ENCODE peak calls at places on chromosomes 4 and X, in five cellular contexts. One of them, this sample, is unnamed.
A peak's percentile ranks its signal among the peaks of the same experiment; 100 is the strongest.

GRCh38 chr4:26524001-26524400 is 33.7 kb upstream of the CCKAR start:
- DNase-seq in right lobe of liver: no peak
- DNase-seq in left lung: no peak
- DNase-seq in HCT116: no peak
- DNase-seq in kidney: no peak
- DNase-seq in this sample: no peak

GRCh38 chr4:163331629-163332360 is 601 bp downstream of the NPY1R start:
- DNase-seq in right lobe of liver: no peak
- DNase-seq in left lung: no peak
- DNase-seq in HCT116: no peak
- DNase-seq in kidney: peak; percentile 82
- DNase-seq in this sample: no peak

GRCh38 chrX:14013074-14013473 is 16.6 kb downstream of the GEMIN8 start:
- DNase-seq in right lobe of liver: no peak
- DNase-seq in left lung: no peak
- DNase-seq in HCT116: no peak
- DNase-seq in kidney: no peak
- DNase-seq in this sample: no peak

GRCh38 chrX:113269203-113269602 is 428.6 kb upstream of the AMOT start:
- DNase-seq in right lobe of liver: no peak
- DNase-seq in left lung: no peak
- DNase-seq in HCT116: no peak
- DNase-seq in kidney: no peak
- DNase-seq in this sample: no peak

GRCh38 chr4:180234730-180235129 is 2008.5 kb upstream of the TENM3 start:
- DNase-seq in right lobe of liver: no peak
- DNase-seq in left lung: no peak
- DNase-seq in HCT116: no peak
- DNase-seq in kidney: no peak
- DNase-seq in this sample: no peak

GRCh38 chrX:82218361-82218760 is 1016.5 kb downstream of the SH3BGRL start:
- DNase-seq in right lobe of liver: no peak
- DNase-seq in left lung: no peak
- DNase-seq in HCT116: no peak
- DNase-seq in kidney: no peak
- DNase-seq in this sample: no peak

GRCh38 chr4:145341381-145341780 is 140.3 kb upstream of the SMAD1 start:
- DNase-seq in right lobe of liver: no peak
- DNase-seq in left lung: no peak
- DNase-seq in HCT116: no peak
- DNase-seq in kidney: no peak
- DNase-seq in this sample: no peak

GRCh38 chrX:68234171-68234910 is 199.0 kb downstream of the OPHN1 start:
- DNase-seq in right lobe of liver: no peak
- DNase-seq in left lung: no peak
- DNase-seq in HCT116: no peak
- DNase-seq in kidney: no peak
- DNase-seq in this sample: no peak

GRCh38 chr4:33316033-33316432 is 2595.9 kb downstream of the PCDH7 start:
- DNase-seq in right lobe of liver: no peak
- DNase-seq in left lung: no peak
- DNase-seq in HCT116: no peak
- DNase-seq in kidney: no peak
- DNase-seq in this sample: no peak

GRCh38 chr4:23903859-23904438 is 14.1 kb upstream of the PPARGC1A start:
- DNase-seq in right lobe of liver: no peak
- DNase-seq in left lung: no peak
- DNase-seq in HCT116: no peak
- DNase-seq in kidney: no peak
- DNase-seq in this sample: no peak

GRCh38 chrX:129876734-129877395 is 29.1 kb upstream of the UTP14A start:
- DNase-seq in right lobe of liver: no peak
- DNase-seq in left lung: no peak
- DNase-seq in HCT116: peak; percentile 12
- DNase-seq in kidney: no peak
- DNase-seq in this sample: no peak

GRCh38 chr4:168769416-168769815 is 240.6 kb downstream of the CBR4 start:
- DNase-seq in right lobe of liver: no peak
- DNase-seq in left lung: no peak
- DNase-seq in HCT116: no peak
- DNase-seq in kidney: no peak
- DNase-seq in this sample: no peak

GRCh38 chr4:171025323-171025722 is 787.9 kb upstream of the GALNTL6 start:
- DNase-seq in right lobe of liver: no peak
- DNase-seq in left lung: no peak
- DNase-seq in HCT116: no peak
- DNase-seq in kidney: no peak
- DNase-seq in this sample: no peak

GRCh38 chr4:137558951-137559350 is 26.7 kb upstream of the PCDH18 start:
- DNase-seq in right lobe of liver: no peak
- DNase-seq in left lung: no peak
- DNase-seq in HCT116: no peak
- DNase-seq in kidney: no peak
- DNase-seq in this sample: no peak

GRCh38 chrX:41823402-41823801 is 99.4 kb downstream of the GPR82 start:
- DNase-seq in right lobe of liver: no peak
- DNase-seq in left lung: no peak
- DNase-seq in HCT116: no peak
- DNase-seq in kidney: no peak
- DNase-seq in this sample: no peak

GRCh38 chr4:125482822-125483221 is 168.1 kb downstream of the FAT4 start:
- DNase-seq in right lobe of liver: no peak
- DNase-seq in left lung: no peak
- DNase-seq in HCT116: no peak
- DNase-seq in kidney: no peak
- DNase-seq in this sample: no peak

GRCh38 chrX:111119341-111119740 is 23.4 kb downstream of the PAK3 start:
- DNase-seq in right lobe of liver: no peak
- DNase-seq in left lung: no peak
- DNase-seq in HCT116: no peak
- DNase-seq in kidney: no peak
- DNase-seq in this sample: no peak

GRCh38 chrX:111123606-111124179 is 27.7 kb downstream of the PAK3 start:
- DNase-seq in right lobe of liver: no peak
- DNase-seq in left lung: no peak
- DNase-seq in HCT116: no peak
- DNase-seq in kidney: no peak
- DNase-seq in this sample: no peak

GRCh38 chrX:111124418-111124817 is 28.4 kb downstream of the PAK3 start:
- DNase-seq in right lobe of liver: no peak
- DNase-seq in left lung: no peak
- DNase-seq in HCT116: no peak
- DNase-seq in kidney: no peak
- DNase-seq in this sample: no peak

GRCh38 chrX:111127038-111127437 is 31.0 kb downstream of the PAK3 start:
- DNase-seq in right lobe of liver: no peak
- DNase-seq in left lung: no peak
- DNase-seq in HCT116: no peak
- DNase-seq in kidney: no peak
- DNase-seq in this sample: no peak

DNA sequence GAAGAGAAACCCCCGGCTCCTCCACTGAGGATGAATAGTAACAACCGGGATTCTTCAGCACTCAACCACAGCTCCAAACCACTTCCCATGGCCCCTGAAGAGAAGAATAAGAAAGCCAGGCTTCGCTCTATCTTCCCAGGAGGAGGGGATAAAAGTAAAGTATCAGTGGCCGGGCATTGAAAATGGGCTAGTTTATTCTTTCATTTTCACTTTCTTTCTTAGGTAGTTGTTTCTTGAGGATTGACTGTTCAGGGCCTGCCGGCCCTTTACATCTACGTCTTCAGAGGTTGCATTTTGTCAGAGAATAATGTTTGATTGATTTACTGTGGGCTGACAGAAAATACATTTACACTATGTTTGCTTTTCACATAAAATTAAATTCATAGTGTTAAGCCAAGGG is 27.1 kb downstream of the PAK3 start:
- DNase-seq in right lobe of liver: no peak
- DNase-seq in left lung: no peak
- DNase-seq in HCT116: no peak
- DNase-seq in kidney: no peak
- DNase-seq in this sample: no peak
- H3K4me3 ChIP-seq in right lobe of liver: no peak overlapping the region
- H3K4me3 ChIP-seq in left lung: no peak overlapping the region
- H3K4me3 ChIP-seq in HCT116: no peak overlapping the region
- H3K4me3 ChIP-seq in kidney: no peak overlapping the region
- H3K4me3 ChIP-seq in this sample: no peak overlapping the region

DNA sequence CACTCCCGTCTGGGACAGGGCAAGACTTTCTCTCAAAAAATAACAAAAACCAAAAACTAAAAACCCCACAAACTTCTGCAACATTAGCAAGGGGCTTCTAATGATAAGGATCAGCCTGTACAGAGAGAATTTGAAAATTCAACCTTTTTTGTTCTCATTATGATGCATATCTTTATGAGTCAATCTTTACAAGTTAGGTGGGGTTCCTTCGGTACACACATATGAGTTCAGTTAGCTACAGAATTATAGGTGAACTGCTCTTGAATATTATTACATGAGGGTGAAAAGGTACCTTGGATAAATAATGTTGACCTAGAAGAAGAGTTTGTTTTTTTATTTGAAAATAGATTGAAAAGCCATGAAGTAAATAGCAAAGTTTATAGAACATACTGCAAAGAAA is 252.7 kb downstream of the UNC5C start:
- DNase-seq in right lobe of liver: no peak
- DNase-seq in left lung: no peak
- DNase-seq in HCT116: no peak
- DNase-seq in kidney: no peak
- DNase-seq in this sample: no peak
- H3K36me3 ChIP-seq in right lobe of liver: no peaks in the 10 kb centered on the region
- H3K36me3 ChIP-seq in left lung: no peaks in the 10 kb centered on the region
- H3K36me3 ChIP-seq in HCT116: no peaks in the 10 kb centered on the region
- H3K36me3 ChIP-seq in kidney: no peaks in the 10 kb centered on the region
- H3K36me3 ChIP-seq in this sample: no peaks in the 10 kb centered on the region

DNA sequence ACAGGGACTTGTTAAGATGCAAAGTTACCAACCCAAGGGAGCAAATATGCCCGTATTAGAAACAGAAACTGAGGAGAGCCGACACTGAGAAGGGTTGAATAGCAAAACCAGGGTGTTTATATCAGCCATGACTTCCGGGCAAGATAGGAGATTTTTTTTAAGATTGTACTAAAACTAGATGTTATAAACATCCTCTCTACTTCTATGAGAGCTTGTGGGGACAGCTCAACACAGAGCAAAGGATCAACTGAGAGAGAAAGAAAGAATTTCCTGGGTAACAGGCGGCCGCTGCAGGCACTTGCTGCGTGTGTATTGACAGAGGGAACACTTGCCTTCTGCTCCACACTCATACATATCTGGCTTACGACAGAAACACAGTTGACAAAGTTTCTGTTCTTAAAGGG is 49.1 kb upstream of the FBXW7 start:
- DNase-seq in right lobe of liver: no peak
- DNase-seq in left lung: no peak
- DNase-seq in HCT116: no peak
- DNase-seq in kidney: no peak
- DNase-seq in this sample: no peak
- H3K4me3 ChIP-seq in right lobe of liver: no peak overlapping the region
- H3K4me3 ChIP-seq in left lung: no peak overlapping the region
- H3K4me3 ChIP-seq in HCT116: no peak overlapping the region
- H3K4me3 ChIP-seq in kidney: no peak overlapping the region
- H3K4me3 ChIP-seq in this sample: no peak overlapping the region

GRCh38 chr4:184419976-184420375 is 54.4 kb downstream of the IRF2 start:
- DNase-seq in right lobe of liver: no peak
- DNase-seq in left lung: no peak
- DNase-seq in HCT116: no peak
- DNase-seq in kidney: no peak
- DNase-seq in this sample: no peak
- H3K36me3 ChIP-seq in right lobe of liver: no peaks in the 10 kb centered on the region
- H3K36me3 ChIP-seq in left lung: peaks cover 48% of the 10 kb centered on the region
- H3K36me3 ChIP-seq in HCT116: no peaks in the 10 kb centered on the region
- H3K36me3 ChIP-seq in kidney: peaks cover 28% of the 10 kb centered on the region
- H3K36me3 ChIP-seq in this sample: peaks cover 2% of the 10 kb centered on the region

DNA sequence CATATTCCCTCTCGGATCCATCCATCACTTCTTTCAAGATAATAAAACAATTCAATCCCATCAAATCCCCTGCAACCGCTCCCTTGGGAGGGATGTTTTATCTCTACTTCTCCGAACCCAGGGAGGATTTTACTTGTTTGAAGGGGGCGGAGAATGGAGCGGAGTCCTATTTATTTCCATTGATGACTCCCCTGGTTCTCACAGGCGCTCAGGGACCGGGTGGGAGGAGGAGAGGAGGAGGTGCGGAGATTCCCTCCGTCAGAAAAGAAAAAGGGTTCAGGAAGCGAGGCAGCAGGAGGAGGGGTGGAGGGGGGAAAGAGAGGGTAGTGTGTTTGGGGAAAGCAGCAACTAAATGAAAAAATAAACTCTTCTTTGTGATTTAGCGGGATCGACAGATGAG is 2.1 kb downstream of the NDNF start:
- DNase-seq in right lobe of liver: no peak
- DNase-seq in left lung: peak; percentile 49
- DNase-seq in HCT116: no peak
- DNase-seq in kidney: no peak
- DNase-seq in this sample: no peak
- H3K4me3 ChIP-seq in right lobe of liver: no peak overlapping the region
- H3K4me3 ChIP-seq in left lung: peak overlapping the region; percentile 62
- H3K4me3 ChIP-seq in HCT116: no peak overlapping the region
- H3K4me3 ChIP-seq in kidney: no peak overlapping the region
- H3K4me3 ChIP-seq in this sample: no peak overlapping the region

DNA sequence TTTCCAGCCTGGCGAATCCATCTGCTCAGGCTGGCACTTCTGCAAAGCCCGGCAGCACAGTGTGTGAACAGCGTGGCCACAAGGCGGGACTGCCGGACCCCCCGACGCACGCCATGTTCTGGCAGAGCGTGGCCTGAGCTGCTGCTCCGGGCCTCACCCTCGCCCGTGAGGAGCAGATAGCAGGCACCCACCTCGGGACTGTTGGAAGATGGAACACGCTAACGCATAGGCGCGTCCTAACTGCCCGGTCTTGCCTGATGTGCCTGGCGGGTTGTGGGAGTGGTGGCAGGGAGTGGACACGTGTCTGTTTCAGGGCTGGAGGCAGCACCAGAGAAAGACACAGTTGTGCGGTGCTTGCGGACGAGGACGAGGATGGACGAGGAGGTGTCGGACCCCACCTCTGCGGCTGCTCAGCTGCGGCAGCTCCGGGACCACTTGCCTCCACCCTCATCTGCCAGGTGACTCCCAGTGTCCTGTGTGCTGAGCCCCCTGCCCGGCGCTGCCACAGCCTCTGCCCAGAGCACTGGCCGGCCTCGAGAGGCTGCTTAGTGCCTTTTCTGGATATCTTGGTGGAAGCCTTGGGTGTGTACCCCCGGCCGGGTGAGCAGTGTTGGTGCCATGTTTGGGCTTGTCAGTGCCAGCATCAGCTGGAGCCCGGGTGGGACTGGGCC is 28.2 kb downstream of the UVSSA start:
- DNase-seq in right lobe of liver: no peak
- DNase-seq in left lung: no peak
- DNase-seq in HCT116: no peak
- DNase-seq in kidney: peak; percentile 60
- DNase-seq in this sample: no peak
- H3K36me3 ChIP-seq in right lobe of liver: no peaks in the 10 kb centered on the region
- H3K36me3 ChIP-seq in left lung: peaks cover 60% of the 10 kb centered on the region
- H3K36me3 ChIP-seq in HCT116: no peaks in the 10 kb centered on the region
- H3K36me3 ChIP-seq in kidney: peaks cover 9% of the 10 kb centered on the region
- H3K36me3 ChIP-seq in this sample: peaks cover 6% of the 10 kb centered on the region

GRCh38 chr4:142124874-142125273 is 488.5 kb downstream of the IL15 start:
- DNase-seq in right lobe of liver: no peak
- DNase-seq in left lung: no peak
- DNase-seq in HCT116: no peak
- DNase-seq in kidney: no peak
- DNase-seq in this sample: no peak

GRCh38 chr4:142121448-142121847 is 485.1 kb downstream of the IL15 start:
- DNase-seq in right lobe of liver: no peak
- DNase-seq in left lung: no peak
- DNase-seq in HCT116: no peak
- DNase-seq in kidney: no peak
- DNase-seq in this sample: no peak

GRCh38 chr4:142121951-142122350 is 485.6 kb downstream of the IL15 start:
- DNase-seq in right lobe of liver: no peak
- DNase-seq in left lung: no peak
- DNase-seq in HCT116: no peak
- DNase-seq in kidney: no peak
- DNase-seq in this sample: no peak

GRCh38 chr4:142120921-142121320 is 484.5 kb downstream of the IL15 start:
- DNase-seq in right lobe of liver: no peak
- DNase-seq in left lung: no peak
- DNase-seq in HCT116: no peak
- DNase-seq in kidney: no peak
- DNase-seq in this sample: no peak
- H3K4me3 ChIP-seq in right lobe of liver: no peak overlapping the region
- H3K4me3 ChIP-seq in left lung: no peak overlapping the region
- H3K4me3 ChIP-seq in HCT116: no peak overlapping the region
- H3K4me3 ChIP-seq in kidney: no peak overlapping the region
- H3K4me3 ChIP-seq in this sample: no peak overlapping the region

This sample was measured in BJ.